ENCODE peak calls at places on chromosomes 12 and 14, in four cellular contexts. H is cardiac fibroblast, C is head of caudate nucleus, J is T1000. Z is an unnamed sample.

GRCh38 chr14:104316723-104317499 is 178.5 kb downstream of the KIF26A start:
- DNase-seq in H (no peak), C (no peak), J (no peak), Z (no peak)

GRCh38 chr14:99655521-99655920 is 10.6 kb downstream of the HHIPL1 start:
- DNase-seq in H (peak), C (no peak), J (no peak), Z (no peak)

GRCh38 chr14:64734990-64735389 is 30.8 kb downstream of the PLEKHG3 start:
- DNase-seq in H (no peak), C (no peak), J (no peak), Z (no peak)

GRCh38 chr12:12929696-12930095 is 22.3 kb downstream of the GPRC5D start:
- DNase-seq in H (no peak), C (no peak), J (no peak), Z (no peak)

GRCh38 chr14:100778951-100779690 is 46.8 kb upstream of the MEG3 start:
- DNase-seq in H (no peak), C (no peak), J (no peak), Z (no peak)

GRCh38 chr14:53432378-53432802 is 279.3 kb upstream of the DDHD1 start:
- DNase-seq in H (peak), C (no peak), J (no peak), Z (peak)

GRCh38 chr12:48263617-48264016 is 60.5 kb upstream of the OR10AD1 start:
- DNase-seq in H (no peak), C (no peak), J (no peak), Z (no peak)

GRCh38 chr12:76032043-76032981 is 736 bp upstream of the PHLDA1 start:
- DNase-seq in H (peak), C (peak), J (no peak), Z (peak)

GRCh38 chr14:47103781-47104180 is 452.2 kb upstream of the RPL10L start:
- DNase-seq in H (no peak), C (no peak), J (no peak), Z (no peak)

GRCh38 chr12:47562201-47562600 is 143.6 kb downstream of the RPAP3 start:
- DNase-seq in H (no peak), C (no peak), J (no peak), Z (no peak)

GRCh38 chr14:50388256-50388931 is 8.3 kb downstream of the CDKL1 start:
- DNase-seq in H (no peak), C (no peak), J (no peak), Z (no peak)

GRCh38 chr14:81348086-81348485 is 52.0 kb downstream of the STON2 start:
- DNase-seq in H (no peak), C (no peak), J (no peak), Z (no peak)

GRCh38 chr12:76470028-76470939 is 89.3 kb downstream of the OSBPL8 start:
- DNase-seq in H (peak), C (no peak), J (no peak), Z (peak)

GRCh38 chr14:70731447-70732239 is 77.7 kb downstream of the MAP3K9 start:
- DNase-seq in H (no peak), C (no peak), J (peak), Z (no peak)

GRCh38 chr12:131893605-131894312 is 663 bp upstream of the ULK1 start:
- DNase-seq in H (peak), C (no peak), J (no peak), Z (no peak)

GRCh38 chr12:111578971-111579340 is 20.2 kb downstream of the ATXN2 start:
- DNase-seq in H (no peak), C (no peak), J (no peak), Z (no peak)

GRCh38 chr14:97177016-97177415 is 379.8 kb downstream of the VRK1 start:
- DNase-seq in H (no peak), C (no peak), J (no peak), Z (no peak)

GRCh38 chr12:76545486-76545885 is 14.1 kb downstream of the OSBPL8 start:
- DNase-seq in H (no peak), C (no peak), J (no peak), Z (no peak)

GRCh38 chr14:103931422-103931821 is 3.2 kb downstream of the TDRD9 start:
- DNase-seq in H (no peak), C (no peak), J (no peak), Z (no peak)

GRCh38 chr14:99731536-99732435 is 47.7 kb downstream of the CYP46A1 start:
- DNase-seq in H (no peak), C (no peak), J (no peak), Z (no peak)

GRCh38 chr12:47651368-47652254 is 54.2 kb downstream of the RPAP3 start:
- DNase-seq in H (peak), C (peak), J (no peak), Z (peak)

GRCh38 chr12:111773801-111774551 is 7.2 kb downstream of the ALDH2 start:
- DNase-seq in H (peak), C (peak), J (no peak), Z (no peak)

GRCh38 chr12:12172106-12172511 is 94.7 kb downstream of the LRP6 start:
- DNase-seq in H (peak), C (no peak), J (no peak), Z (no peak)

GRCh38 chr12:94186461-94187237 is 38.3 kb downstream of the PLXNC1 start:
- DNase-seq in H (peak), C (peak), J (no peak), Z (no peak)

GRCh38 chr12:48937170-48937569 is 11.9 kb upstream of the FKBP11 start:
- DNase-seq in H (no peak), C (no peak), J (no peak), Z (no peak)

GRCh38 chr12:46825526-46826414 is at the start of gene SLC38A4:
- DNase-seq in H (peak), C (no peak), J (no peak), Z (peak)

GRCh38 chr14:33282181-33282580 is 343.5 kb downstream of the NPAS3 start:
- DNase-seq in H (no peak), C (no peak), J (no peak), Z (no peak)

GRCh38 chr12:3273409-3273853 is 196.3 kb downstream of the TSPAN9 start:
- DNase-seq in H (peak), C (no peak), J (peak), Z (peak)

GRCh38 chr12:53538209-53538689 is 31.0 kb upstream of the NPFF start:
- DNase-seq in H (peak), C (no peak), J (no peak), Z (peak)

GRCh38 chr12:2172040-2172439 is 119.3 kb downstream of the CACNA1C start:
- DNase-seq in H (no peak), C (no peak), J (no peak), Z (no peak)

GRCh38 chr12:14554281-14555008 is 13.2 kb downstream of the PLBD1 start:
- DNase-seq in H (peak), C (no peak), J (no peak), Z (peak)

GRCh38 chr12:46266869-46267617 is 1.8 kb downstream of the SLC38A1 start:
- DNase-seq in H (peak), C (peak), J (no peak), Z (peak)

GRCh38 chr12:76037130-76038105 is 5.8 kb upstream of the PHLDA1 start:
- DNase-seq in H (peak), C (no peak), J (no peak), Z (peak)

GRCh38 chr14:96052541-96053105 is 13.5 kb downstream of the C14orf132 start:
- DNase-seq in H (no peak), C (no peak), J (no peak), Z (no peak)